ENCODE peak calls at places on chromosomes 2 and 18, in seven cellular contexts. X is heart left ventricle, R is spleen, C is WTC11, V is PC-3, S is pancreas, G is fibroblast of lung. M is an unnamed sample.
A peak's percentile ranks its signal among the peaks of the same experiment; 100 is the strongest.

GRCh38 chr2:28401411-28401810 is 8.8 kb downstream of the FOSL2 start:
- DNase-seq in V (no peak), X (no peak), C (no peak), R (no peak), G (no peak), S (no peak), M (no peak)

GRCh38 chr2:177784449-177784845 is 288.1 kb downstream of the PDE11A start:
- DNase-seq in G (peak; percentile 91), R (no peak), S (no peak), C (no peak), V (peak; percentile 63), X (no peak), M (no peak)

GRCh38 chr18:28013064-28013463 is 163.9 kb downstream of the CDH2 start:
- DNase-seq in C (no peak), G (peak; percentile 13), V (peak; percentile 52), R (no peak), S (no peak), X (no peak), M (no peak)

GRCh38 chr18:13800505-13801259 is 23.3 kb upstream of the MC5R start:
- DNase-seq in G (peak; percentile 44), V (peak; percentile 85), R (peak; percentile 80), X (peak; percentile 77), S (peak; percentile 82), C (peak; percentile 74), M (peak; percentile 83)

GRCh38 chr2:124254621-124255020 is 229.5 kb downstream of the CNTNAP5 start:
- DNase-seq in G (peak; percentile 44), X (no peak), V (no peak), R (no peak), S (no peak), C (no peak), M (no peak)

GRCh38 chr2:195674491-195675226 is 17.6 kb downstream of the SLC39A10 start:
- DNase-seq in G (peak; percentile 79), R (no peak), V (no peak), X (no peak), C (no peak), S (no peak), M (no peak)

GRCh38 chr2:149727927-149728326 is 140.4 kb upstream of the MMADHC start:
- DNase-seq in V (no peak), G (peak; percentile 54), X (no peak), R (no peak), C (no peak), S (no peak), M (no peak)

GRCh38 chr2:118006861-118007260 is 7.0 kb downstream of the CCDC93 start:
- DNase-seq in X (no peak), G (no peak), R (no peak), C (no peak), S (no peak), V (no peak), M (no peak)

GRCh38 chr2:66561645-66562336 is 126.9 kb downstream of the MEIS1 start:
- DNase-seq in V (no peak), C (no peak), S (no peak), R (no peak), G (peak; percentile 50), X (no peak), M (no peak)

GRCh38 chr2:119659601-119660342 is 19.2 kb upstream of the TMEM177 start:
- DNase-seq in C (peak; percentile 63), G (no peak), V (peak; percentile 50), R (no peak), S (peak; percentile 68), X (no peak), M (peak; percentile 73)

GRCh38 chr2:119662297-119662696 is 16.7 kb upstream of the TMEM177 start:
- DNase-seq in G (no peak), X (no peak), S (no peak), R (no peak), V (no peak), C (no peak), M (no peak)

GRCh38 chr2:119657486-119658145 is 21.4 kb upstream of the TMEM177 start:
- DNase-seq in V (no peak), X (no peak), R (no peak), C (no peak), S (no peak), G (no peak), M (no peak)

GRCh38 chr2:119660343-119660658 is 18.7 kb upstream of the TMEM177 start:
- DNase-seq in X (no peak), C (no peak), G (no peak), S (no peak), V (no peak), R (no peak), M (no peak)
- TF ChIP-seq CTCF in X (no peak), C (no peak), G (no peak), S (peak; percentile 1), V (no peak), R (no peak), M (no peak)

GRCh38 chr18:66813138-66813537 is 209.2 kb upstream of the CDH19 start:
- DNase-seq in X (no peak), V (no peak), R (no peak), S (no peak), C (no peak), G (no peak), M (no peak)
- TF ChIP-seq CTCF in X (no peak), V (no peak), R (no peak), S (no peak), C (no peak), G (no peak), M (no peak)

GRCh38 chr2:152047826-152048476 is 50.9 kb downstream of the CACNB4 start:
- DNase-seq in R (no peak), G (no peak), V (peak; percentile 21), X (no peak), S (no peak), C (no peak), M (no peak)
- TF ChIP-seq CTCF in R (no peak), G (no peak), V (peak; percentile 61), X (no peak), S (peak; percentile 14), C (peak; percentile 34), M (no peak)

DNA sequence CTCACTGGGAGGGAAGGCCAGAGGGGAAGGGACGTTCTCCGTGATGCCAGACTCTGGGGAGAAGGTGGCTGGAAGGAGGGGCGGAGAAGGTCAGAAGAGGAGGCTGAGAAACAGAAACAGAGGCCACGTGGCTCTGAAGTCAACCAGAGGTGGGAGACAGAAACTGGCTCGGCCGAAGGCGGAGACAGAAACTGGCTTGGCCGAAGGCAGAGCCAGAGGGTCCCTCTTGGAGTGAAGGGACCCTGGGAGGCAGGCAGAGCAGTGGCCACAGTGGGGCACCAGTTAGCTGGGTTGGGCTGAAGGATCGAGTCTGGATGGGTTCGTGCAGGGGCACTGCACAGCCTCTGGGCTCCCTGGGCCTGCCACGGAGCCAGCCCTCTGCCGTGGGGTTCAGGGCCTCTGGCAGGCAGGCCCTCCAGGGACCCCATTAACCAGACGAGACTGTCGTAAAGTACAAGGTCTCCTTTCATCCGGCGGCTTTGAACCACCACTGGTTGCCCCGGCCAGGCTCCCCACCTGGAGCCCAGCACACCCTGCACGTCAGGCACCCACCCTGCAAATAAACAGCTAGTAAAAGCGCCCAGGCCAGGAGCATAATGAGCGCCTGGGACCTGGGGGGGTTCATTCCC is 218.8 kb downstream of the DYSF start:
- DNase-seq in V (no peak), S (no peak), G (no peak), R (peak; percentile 71), X (no peak), C (peak; percentile 62), M (peak; percentile 40)
- TF ChIP-seq CTCF in V (peak; percentile 35), S (no peak), G (no peak), R (no peak), X (no peak), C (no peak), M (no peak)

DNA sequence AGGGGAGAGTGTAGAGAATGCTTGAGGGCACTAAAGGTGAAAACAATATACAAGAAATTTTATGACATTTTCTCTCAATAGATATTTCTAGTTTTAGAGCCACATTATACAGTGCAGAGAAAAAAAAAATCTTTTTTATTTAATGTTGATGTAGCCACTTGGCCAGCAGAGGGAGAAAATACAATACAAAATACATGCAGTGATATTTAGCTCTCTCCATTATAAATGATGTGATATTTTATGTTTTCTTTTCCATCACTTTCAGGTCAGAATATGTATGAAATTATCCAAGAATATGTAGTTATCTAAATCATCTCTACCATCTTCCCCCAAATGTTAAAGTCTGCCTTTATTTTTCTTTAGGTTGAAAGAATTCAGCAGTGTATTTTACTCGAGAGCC is 533.6 kb upstream of the FSHR start:
- DNase-seq in S (no peak), V (peak; percentile 9), C (no peak), R (no peak), G (no peak), X (no peak), M (no peak)
- TF ChIP-seq CTCF in S (peak; percentile 20), V (peak; percentile 57), C (no peak), R (no peak), G (no peak), X (peak; percentile 27), M (no peak)

GRCh38 chr2:215032153-215032552 is 106.3 kb downstream of the ABCA12 start:
- DNase-seq in G (no peak), X (no peak), V (no peak), C (no peak), R (no peak), S (no peak), M (no peak)
- TF ChIP-seq CTCF in G (no peak), X (no peak), V (no peak), C (no peak), R (no peak), S (no peak), M (no peak)

M was measured in Peyer's patch.